ENCODE peak calls at places on chromosome 14, in eight cellular contexts. N, W, G, J, F, R, S and M are unnamed samples.

GRCh38 chr14:75299064-75299463 is 20.4 kb downstream of the FOS start:
- DNase-seq in R (no peak), N (peak; percentile 92), G (no peak), J (no peak), S (no peak), F (no peak), W (no peak), M (no peak)

GRCh38 chr14:23551266-23552028 is at the start of gene ZFHX2:
- DNase-seq in F (peak; percentile 67), G (peak; percentile 87), N (peak; percentile 91), R (peak; percentile 87), S (peak; percentile 84), J (peak; percentile 89), W (peak; percentile 58), M (peak; percentile 78)

GRCh38 chr14:65193891-65194290 is 91.6 kb upstream of the MAX start:
- DNase-seq in R (no peak), F (no peak), J (no peak), S (no peak), W (no peak), G (no peak), N (no peak), M (no peak)

GRCh38 chr14:36524874-36525745 is 5.1 kb upstream of the NKX2-1 start:
- DNase-seq in N (no peak), G (peak; percentile 60), F (peak; percentile 65), W (no peak), S (no peak), R (no peak), J (no peak), M (no peak)

GRCh38 chr14:75138492-75138891 is 11.6 kb upstream of the NEK9 start:
- DNase-seq in F (no peak), G (no peak), J (no peak), R (no peak), N (no peak), S (no peak), W (no peak), M (no peak)

GRCh38 chr14:63454863-63455622 is 88.1 kb downstream of the PPP2R5E start:
- DNase-seq in W (no peak), R (peak; percentile 30), J (no peak), G (peak; percentile 19), S (no peak), F (no peak), N (no peak), M (no peak)

GRCh38 chr14:99943620-99944019 is 121.6 kb upstream of the EVL start:
- DNase-seq in S (no peak), W (no peak), F (no peak), N (no peak), G (no peak), R (no peak), J (no peak), M (no peak)

GRCh38 chr14:52706286-52706685 is 714 bp upstream of the PSMC6 start:
- DNase-seq in G (no peak), W (no peak), F (no peak), R (no peak), S (no peak), J (no peak), N (no peak), M (no peak)

GRCh38 chr14:100871234-100872186 is 32.0 kb downstream of the RTL1 start:
- DNase-seq in S (no peak), R (no peak), G (no peak), F (peak; percentile 69), J (peak; percentile 15), N (peak; percentile 73), W (peak; percentile 16), M (peak; percentile 52)

GRCh38 chr14:93332032-93332852 is 594 bp downstream of the BTBD7 start:
- DNase-seq in N (peak; percentile 88), W (peak; percentile 59), F (no peak), G (peak; percentile 66), J (peak; percentile 69), S (peak; percentile 69), R (peak; percentile 74), M (peak; percentile 43)

GRCh38 chr14:50396636-50397460 is at the start of gene CDKL1:
- DNase-seq in R (peak; percentile 79), J (peak; percentile 72), W (peak; percentile 76), N (peak; percentile 89), S (peak; percentile 68), G (peak; percentile 71), F (no peak), M (peak; percentile 35)
- TF ChIP-seq POLR2A in R (no peak), J (no peak), W (peak; percentile 48), N (no peak), S (no peak), G (peak; percentile 32), F (peak; percentile 33), M (peak; percentile 50)

DNA sequence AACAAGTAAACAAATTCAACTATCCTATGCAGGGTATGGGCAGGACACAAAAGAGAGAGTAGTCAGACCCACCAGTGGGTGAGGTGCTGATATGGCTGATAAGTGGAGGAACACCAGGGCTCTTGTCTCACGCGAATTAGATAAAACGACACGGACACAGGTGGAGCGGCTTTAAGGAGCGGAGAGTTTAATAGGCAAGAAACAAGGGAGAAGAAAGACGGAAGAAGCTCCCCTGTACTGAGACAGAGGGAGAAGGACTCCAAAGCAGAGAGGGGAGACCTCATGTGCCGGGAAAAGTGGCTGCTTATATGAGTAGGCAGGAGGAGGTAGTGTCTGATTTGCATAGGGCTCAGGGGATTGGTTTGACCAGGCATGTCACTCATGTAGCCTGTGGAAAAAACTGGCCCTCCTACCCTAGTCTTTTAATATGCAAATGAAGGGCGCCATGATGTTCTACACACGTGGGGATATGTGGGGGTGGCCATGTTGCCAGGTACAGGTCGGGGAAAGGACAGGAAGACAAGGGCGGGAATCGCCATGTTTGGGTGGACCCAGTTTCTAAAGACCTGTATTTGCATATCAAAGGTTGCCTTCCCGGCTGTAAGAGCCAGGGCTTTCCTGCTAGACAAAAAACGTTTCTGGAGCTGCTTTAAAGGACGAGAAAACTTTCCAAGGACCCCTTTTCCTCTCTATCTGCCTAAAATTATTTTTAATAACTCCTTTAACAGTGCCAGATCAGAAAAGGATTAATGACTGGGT is 28.8 kb downstream of the RPGRIP1 start:
- DNase-seq in R (peak; percentile 89), S (peak; percentile 60), N (peak; percentile 90), W (no peak), J (peak; percentile 82), F (peak; percentile 55), G (peak; percentile 89), M (no peak)
- TF ChIP-seq POLR2A in R (no peak), S (no peak), N (no peak), W (no peak), J (peak; percentile 89), F (no peak), G (peak; percentile 93), M (no peak)

DNA sequence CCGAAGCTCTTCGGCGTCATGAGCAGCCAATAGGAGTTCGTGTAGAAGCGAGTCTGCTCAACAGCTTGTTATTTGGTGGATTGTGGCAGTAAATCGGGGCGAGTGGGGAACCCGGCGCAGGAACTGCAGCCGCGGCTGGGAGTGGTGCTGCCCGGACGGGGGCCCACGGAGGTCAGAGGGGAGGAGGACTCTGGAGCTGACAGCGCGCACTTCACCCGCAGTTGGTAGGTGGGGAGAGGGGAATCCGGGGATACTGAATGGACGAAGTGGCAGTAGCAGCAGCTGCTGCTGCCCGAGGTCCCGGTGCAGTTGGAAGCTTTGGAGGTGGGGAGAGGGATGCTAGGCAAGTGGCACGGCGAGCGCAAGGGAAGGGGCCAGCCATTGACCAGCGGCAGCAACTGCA is at the start of gene ARID4A:
- DNase-seq in N (peak; percentile 97), S (peak; percentile 91), G (peak; percentile 88), F (no peak), R (peak; percentile 87), J (peak; percentile 83), W (peak; percentile 88), M (no peak)
- TF ChIP-seq POLR2A in N (no peak), S (peak; percentile 46), G (peak; percentile 94), F (no peak), R (no peak), J (peak; percentile 96), W (peak; percentile 87), M (peak; percentile 63)

GRCh38 chr14:91866061-91866460 is 1.3 kb downstream of the TC2N start:
- DNase-seq in N (no peak), R (no peak), G (no peak), S (no peak), F (no peak), W (no peak), J (no peak), M (no peak)

GRCh38 chr14:91869556-91869955 is 2.2 kb upstream of the TC2N start:
- DNase-seq in S (no peak), F (no peak), R (no peak), N (no peak), J (no peak), G (no peak), W (no peak), M (no peak)

GRCh38 chr14:91866511-91867295 is 633 bp downstream of the TC2N start:
- DNase-seq in G (no peak), R (no peak), J (no peak), S (no peak), F (no peak), W (no peak), N (no peak), M (no peak)

GRCh38 chr14:91870001-91870400 is 2.7 kb upstream of the TC2N start:
- DNase-seq in J (no peak), R (no peak), F (no peak), S (no peak), G (no peak), N (no peak), W (no peak), M (no peak)

DNA sequence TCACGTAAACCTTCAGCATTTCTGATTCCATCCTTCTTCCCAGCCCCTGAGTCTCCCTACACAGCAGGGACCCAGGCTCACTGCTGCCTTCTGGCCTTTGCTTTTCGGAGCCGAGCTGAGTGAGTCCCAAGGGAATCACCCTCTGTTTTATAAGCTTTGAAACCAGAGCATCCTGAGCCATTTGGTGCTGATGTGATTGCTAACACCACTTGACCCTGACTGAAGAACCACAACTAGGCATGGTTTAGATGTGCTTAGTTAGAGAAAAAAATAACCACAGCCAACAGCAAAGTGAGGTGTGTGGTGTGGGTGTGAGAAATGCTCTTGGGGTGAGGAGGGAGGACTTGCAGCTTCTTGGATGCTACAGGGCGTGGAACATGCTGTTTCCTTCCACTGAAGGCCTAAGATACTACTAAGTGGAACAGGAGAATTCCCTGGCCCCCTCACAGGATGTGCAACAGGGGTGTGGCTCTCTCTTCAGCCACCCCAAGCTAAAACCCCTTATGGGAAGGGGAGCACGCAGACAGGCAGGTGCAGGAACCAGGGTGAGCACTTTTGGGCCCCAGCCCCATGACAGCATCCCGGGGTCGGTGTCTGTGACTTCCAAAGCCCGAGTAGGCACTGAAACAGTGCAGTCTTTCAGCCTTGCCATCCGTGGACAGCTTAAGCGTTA is at the start of gene TC2N:
- DNase-seq in F (no peak), R (no peak), S (no peak), J (no peak), G (no peak), N (no peak), W (no peak), M (no peak)
- TF ChIP-seq POLR2A in F (no peak), R (no peak), S (no peak), J (no peak), G (no peak), N (no peak), W (no peak), M (no peak)